ENCODE peak calls at places on chromosomes 4 and X, in four cellular contexts. One of them, this sample, is unnamed.

GRCh38 chr4:1975880-1976279 is 32.9 kb downstream of the NELFA start:
- DNase-seq in HepG2: no peak
- DNase-seq in esophagus squamous epithelium: no peak
- DNase-seq in AG04449: no peak
- DNase-seq in this sample: no peak

GRCh38 chr4:159048166-159048886 is 54.6 kb upstream of the RAPGEF2 start:
- DNase-seq in AG04449: no peak
- DNase-seq in esophagus squamous epithelium: no peak
- DNase-seq in HepG2: peak
- DNase-seq in this sample: peak

GRCh38 chrX:75547783-75548182 is 24.9 kb upstream of the ZDHHC15 start:
- DNase-seq in esophagus squamous epithelium: no peak
- DNase-seq in AG04449: no peak
- DNase-seq in HepG2: no peak
- DNase-seq in this sample: no peak

GRCh38 chr4:1240721-1241465 is 8.0 kb downstream of the CTBP1 start:
- DNase-seq in AG04449: no peak
- DNase-seq in esophagus squamous epithelium: no peak
- DNase-seq in HepG2: no peak
- DNase-seq in this sample: no peak

GRCh38 chr4:58406762-58407161 is 1296.6 kb upstream of the IGFBP7 start:
- DNase-seq in esophagus squamous epithelium: no peak
- DNase-seq in HepG2: no peak
- DNase-seq in AG04449: no peak
- DNase-seq in this sample: no peak

GRCh38 chr4:127015616-127016015 is 617.1 kb upstream of the INTU start:
- DNase-seq in AG04449: no peak
- DNase-seq in esophagus squamous epithelium: no peak
- DNase-seq in HepG2: no peak
- DNase-seq in this sample: no peak

GRCh38 chr4:158236304-158237030 is 26.2 kb downstream of the TMEM144 start:
- DNase-seq in HepG2: no peak
- DNase-seq in esophagus squamous epithelium: no peak
- DNase-seq in AG04449: no peak
- DNase-seq in this sample: no peak

GRCh38 chrX:115642895-115643530 is 82.0 kb downstream of the PLS3 start:
- DNase-seq in HepG2: peak
- DNase-seq in esophagus squamous epithelium: no peak
- DNase-seq in AG04449: no peak
- DNase-seq in this sample: peak

GRCh38 chr4:102246416-102246815 is 98.9 kb downstream of the SLC39A8 start:
- DNase-seq in HepG2: no peak
- DNase-seq in AG04449: no peak
- DNase-seq in esophagus squamous epithelium: no peak
- DNase-seq in this sample: no peak

GRCh38 chrX:39167791-39168190 is 366.5 kb downstream of the MID1IP1 start:
- DNase-seq in AG04449: no peak
- DNase-seq in esophagus squamous epithelium: no peak
- DNase-seq in HepG2: no peak
- DNase-seq in this sample: no peak

GRCh38 chr4:129358571-129358970 is 262.6 kb downstream of the C4orf33 start:
- DNase-seq in esophagus squamous epithelium: no peak
- DNase-seq in HepG2: no peak
- DNase-seq in AG04449: peak
- DNase-seq in this sample: peak

GRCh38 chrX:103446665-103447302 is 70.4 kb downstream of the BEX3 start:
- DNase-seq in esophagus squamous epithelium: no peak
- DNase-seq in HepG2: no peak
- DNase-seq in AG04449: no peak
- DNase-seq in this sample: no peak

GRCh38 chr4:39205476-39205875 is 23.1 kb downstream of the WDR19 start:
- DNase-seq in esophagus squamous epithelium: no peak
- DNase-seq in AG04449: no peak
- DNase-seq in HepG2: no peak
- DNase-seq in this sample: no peak

GRCh38 chr4:8837181-8837811 is 34.3 kb downstream of the HMX1 start:
- DNase-seq in AG04449: no peak
- DNase-seq in HepG2: no peak
- DNase-seq in esophagus squamous epithelium: no peak
- DNase-seq in this sample: no peak

GRCh38 chr4:107391009-107391629 is 328.9 kb downstream of the PAPSS1 start:
- DNase-seq in esophagus squamous epithelium: no peak
- DNase-seq in HepG2: no peak
- DNase-seq in AG04449: no peak
- DNase-seq in this sample: no peak

GRCh38 chr4:185969657-185970056 is 99.3 kb upstream of the TLR3 start:
- DNase-seq in AG04449: no peak
- DNase-seq in esophagus squamous epithelium: no peak
- DNase-seq in HepG2: peak
- DNase-seq in this sample: no peak

GRCh38 chrX:139881572-139881971 is 51.3 kb downstream of the ATP11C start:
- DNase-seq in esophagus squamous epithelium: no peak
- DNase-seq in HepG2: no peak
- DNase-seq in AG04449: no peak
- DNase-seq in this sample: peak

GRCh38 chr4:6474053-6474568 is 1.7 kb upstream of the PPP2R2C start:
- DNase-seq in AG04449: no peak
- DNase-seq in HepG2: peak
- DNase-seq in esophagus squamous epithelium: no peak
- DNase-seq in this sample: no peak

GRCh38 chrX:141945415-141945814 is 41.7 kb downstream of the MAGEC1 start:
- DNase-seq in HepG2: no peak
- DNase-seq in AG04449: no peak
- DNase-seq in esophagus squamous epithelium: no peak
- DNase-seq in this sample: no peak

GRCh38 chr4:6198278-6198677 is 2.1 kb downstream of the JAKMIP1 start:
- DNase-seq in AG04449: no peak
- DNase-seq in HepG2: no peak
- DNase-seq in esophagus squamous epithelium: no peak
- DNase-seq in this sample: no peak

GRCh38 chrX:25007059-25008053 is 8.4 kb downstream of the ARX start:
- DNase-seq in esophagus squamous epithelium: no peak
- DNase-seq in HepG2: no peak
- DNase-seq in AG04449: no peak
- DNase-seq in this sample: no peak

GRCh38 chr4:21879187-21879586 is 69.4 kb downstream of the KCNIP4 start:
- DNase-seq in AG04449: no peak
- DNase-seq in esophagus squamous epithelium: no peak
- DNase-seq in HepG2: peak
- DNase-seq in this sample: peak

GRCh38 chr4:118327554-118328241 is 25.1 kb downstream of the PRSS12 start:
- DNase-seq in HepG2: no peak
- DNase-seq in AG04449: peak
- DNase-seq in esophagus squamous epithelium: no peak
- DNase-seq in this sample: peak

GRCh38 chrX:45824471-45824870 is 623.8 kb upstream of the DIPK2B start:
- DNase-seq in HepG2: peak
- DNase-seq in esophagus squamous epithelium: no peak
- DNase-seq in AG04449: peak
- DNase-seq in this sample: peak
- TF ChIP-seq CTCF in HepG2: peak
- TF ChIP-seq CTCF in esophagus squamous epithelium: peak
- TF ChIP-seq CTCF in AG04449: peak
- TF ChIP-seq CTCF in this sample: peak

GRCh38 chr4:26792639-26793038 is 68.0 kb upstream of the STIM2 start:
- DNase-seq in AG04449: no peak
- DNase-seq in esophagus squamous epithelium: no peak
- DNase-seq in HepG2: no peak
- DNase-seq in this sample: no peak
- TF ChIP-seq CTCF in AG04449: no peak
- TF ChIP-seq CTCF in esophagus squamous epithelium: no peak
- TF ChIP-seq CTCF in HepG2: no peak
- TF ChIP-seq CTCF in this sample: no peak

DNA sequence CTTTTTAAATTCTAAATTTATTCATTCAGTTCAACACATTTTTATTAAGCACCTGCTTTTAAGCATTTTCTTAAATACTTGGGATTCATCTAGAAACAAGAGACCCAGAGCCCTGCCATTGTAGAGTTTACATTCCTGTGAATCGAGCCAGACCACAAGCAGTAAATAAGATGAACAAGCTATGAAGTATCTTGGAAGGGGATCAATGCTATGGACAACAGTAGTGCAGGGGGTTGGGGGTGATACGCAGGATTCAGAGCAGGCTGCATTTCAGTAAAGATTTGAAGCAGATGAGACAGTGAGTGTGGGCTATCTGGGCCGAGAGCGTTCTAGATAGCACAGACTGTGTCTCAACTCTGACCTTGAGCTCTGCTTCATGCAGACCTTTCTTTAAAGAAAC is 35.1 kb downstream of the CLDN22 start:
- DNase-seq in AG04449: peak
- DNase-seq in esophagus squamous epithelium: no peak
- DNase-seq in HepG2: no peak
- DNase-seq in this sample: peak
- TF ChIP-seq CTCF in AG04449: no peak
- TF ChIP-seq CTCF in esophagus squamous epithelium: no peak
- TF ChIP-seq CTCF in HepG2: no peak
- TF ChIP-seq CTCF in this sample: no peak

GRCh38 chrX:153685751-153686676 is 1.7 kb upstream of the SLC6A8 start:
- DNase-seq in AG04449: no peak
- DNase-seq in esophagus squamous epithelium: no peak
- DNase-seq in HepG2: no peak
- DNase-seq in this sample: no peak

GRCh38 chrX:153688534-153688899 is 791 bp downstream of the SLC6A8 start:
- DNase-seq in HepG2: no peak
- DNase-seq in esophagus squamous epithelium: no peak
- DNase-seq in AG04449: no peak
- DNase-seq in this sample: no peak

GRCh38 chrX:153688900-153689590 is 1.3 kb downstream of the SLC6A8 start:
- DNase-seq in esophagus squamous epithelium: no peak
- DNase-seq in AG04449: no peak
- DNase-seq in HepG2: no peak
- DNase-seq in this sample: peak

GRCh38 chrX:153688071-153688470 is 345 bp downstream of the SLC6A8 start:
- DNase-seq in esophagus squamous epithelium: no peak
- DNase-seq in AG04449: no peak
- DNase-seq in HepG2: no peak
- DNase-seq in this sample: no peak

DNA sequence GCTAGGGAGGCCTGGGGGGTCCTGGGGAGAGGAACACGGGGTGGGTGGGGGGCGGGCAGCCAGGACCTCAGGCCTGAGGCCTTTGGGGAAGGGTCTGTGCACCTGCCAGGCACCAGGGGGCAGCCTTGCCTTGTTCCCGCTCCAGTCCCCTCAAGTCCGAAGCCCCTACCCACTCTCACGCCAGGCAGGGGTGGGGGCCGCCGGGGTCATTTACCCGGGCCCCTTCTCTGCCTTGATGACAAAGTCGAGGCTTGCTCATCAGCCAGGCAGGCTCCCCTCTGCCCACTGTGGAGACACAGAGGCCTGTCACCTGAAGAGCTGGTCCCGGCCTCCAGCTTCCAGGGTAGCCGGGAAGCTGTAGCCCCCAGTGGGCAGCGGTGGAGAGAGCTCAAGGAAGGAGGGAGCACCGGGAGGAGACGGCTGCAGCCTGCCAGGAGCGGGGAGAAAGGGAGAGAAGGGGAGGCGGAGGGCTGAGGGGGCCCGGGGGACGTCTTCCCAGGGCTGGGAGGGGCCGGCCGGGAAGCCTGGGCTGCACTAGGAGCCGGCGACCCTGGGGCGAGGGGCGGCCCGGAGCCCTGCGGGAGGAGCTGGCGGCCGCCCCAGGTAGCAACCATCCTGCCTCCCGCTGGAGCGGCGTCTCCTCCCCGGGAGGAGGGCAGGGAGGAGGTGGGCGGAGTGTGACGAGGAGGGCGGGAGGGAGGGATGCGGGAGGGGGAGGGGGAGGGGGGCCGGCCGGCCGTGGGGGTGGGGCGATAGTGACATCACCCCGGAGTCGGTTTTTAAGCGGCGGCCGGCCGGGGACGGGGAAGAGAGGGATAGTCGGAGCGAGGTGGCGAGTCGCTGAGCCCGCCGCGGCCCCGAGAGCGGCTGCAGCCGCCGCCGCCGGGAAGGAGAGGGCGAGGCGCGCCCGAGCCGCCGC is at the start of gene SLC6A8:
- DNase-seq in HepG2: peak
- DNase-seq in esophagus squamous epithelium: no peak
- DNase-seq in AG04449: no peak
- DNase-seq in this sample: peak
- TF ChIP-seq CTCF in HepG2: peak
- TF ChIP-seq CTCF in esophagus squamous epithelium: no peak
- TF ChIP-seq CTCF in AG04449: no peak
- TF ChIP-seq CTCF in this sample: peak

GRCh38 chrX:48493890-48494364 is 14.9 kb upstream of the PORCN start:
- DNase-seq in HepG2: peak
- DNase-seq in AG04449: no peak
- DNase-seq in esophagus squamous epithelium: no peak
- DNase-seq in this sample: no peak
- TF ChIP-seq CTCF in HepG2: peak
- TF ChIP-seq CTCF in AG04449: peak
- TF ChIP-seq CTCF in esophagus squamous epithelium: no peak
- TF ChIP-seq CTCF in this sample: peak

GRCh38 chrX:145213504-145213903 is 33.8 kb upstream of the SPANXN1 start:
- DNase-seq in AG04449: no peak
- DNase-seq in esophagus squamous epithelium: no peak
- DNase-seq in HepG2: no peak
- DNase-seq in this sample: no peak
- TF ChIP-seq CTCF in AG04449: no peak
- TF ChIP-seq CTCF in esophagus squamous epithelium: no peak
- TF ChIP-seq CTCF in HepG2: no peak
- TF ChIP-seq CTCF in this sample: no peak

GRCh38 chr4:84971319-84971932 is 4.9 kb upstream of the WDFY3 start:
- DNase-seq in HepG2: peak
- DNase-seq in AG04449: no peak
- DNase-seq in esophagus squamous epithelium: no peak
- DNase-seq in this sample: peak
- TF ChIP-seq CTCF in HepG2: peak
- TF ChIP-seq CTCF in AG04449: peak
- TF ChIP-seq CTCF in esophagus squamous epithelium: peak
- TF ChIP-seq CTCF in this sample: peak

DNA sequence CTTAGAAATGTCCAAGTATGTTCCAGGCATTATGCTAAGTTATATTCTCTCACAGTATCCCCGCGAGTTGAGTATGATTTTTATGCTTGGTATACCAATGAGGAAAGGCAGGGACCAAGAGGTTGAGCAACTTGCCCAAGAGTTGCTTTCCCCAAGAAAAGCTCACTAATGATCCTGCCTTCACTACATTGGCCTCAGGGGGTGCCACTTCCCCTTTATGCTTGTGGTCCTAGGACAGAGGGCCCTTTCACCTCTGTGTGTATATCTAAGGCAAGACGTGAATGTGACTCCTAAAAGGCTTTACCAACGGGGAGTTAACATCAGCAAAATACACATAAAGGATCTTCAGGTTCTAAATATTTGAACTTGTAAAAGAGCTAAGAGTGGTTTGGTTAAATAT is 164.4 kb upstream of the CPEB2 start:
- DNase-seq in AG04449: no peak
- DNase-seq in HepG2: no peak
- DNase-seq in esophagus squamous epithelium: no peak
- DNase-seq in this sample: no peak
- TF ChIP-seq CTCF in AG04449: no peak
- TF ChIP-seq CTCF in HepG2: no peak
- TF ChIP-seq CTCF in esophagus squamous epithelium: no peak
- TF ChIP-seq CTCF in this sample: no peak

This sample was measured in AG09319.